ENCODE peak calls at places on chromosomes 2 and 18, in seven cellular contexts. L, K, S, Q, F, Y and G are unnamed samples.
A peak's percentile ranks its signal among the peaks of the same experiment; 100 is the strongest.

GRCh38 chr2:146295080-146295670 is 1549.7 kb upstream of the ACVR2A start:
- DNase-seq in L (no peak), K (no peak), S (no peak), Q (no peak), F (no peak), Y (no peak), G (peak; percentile 38)

GRCh38 chr2:6068441-6068935 is 376.3 kb downstream of the SOX11 start:
- DNase-seq in L (no peak), K (no peak), S (no peak), Q (no peak), F (no peak), Y (no peak), G (no peak)

GRCh38 chr2:238378230-238379095 is 48.3 kb upstream of the ASB1 start:
- DNase-seq in L (no peak), K (no peak), S (no peak), Q (no peak), F (no peak), Y (no peak), G (no peak)

GRCh38 chr18:57054891-57055290 is 92.0 kb upstream of the BOD1L2 start:
- DNase-seq in L (no peak), K (no peak), S (no peak), Q (no peak), F (no peak), Y (no peak), G (no peak)

GRCh38 chr2:62565309-62565908 is 59.4 kb upstream of the TMEM17 start:
- DNase-seq in L (no peak), K (no peak), S (no peak), Q (no peak), F (no peak), Y (no peak), G (no peak)

GRCh38 chr2:189014426-189015138 is 40.4 kb downstream of the COL3A1 start:
- DNase-seq in L (no peak), K (peak; percentile 65), S (no peak), Q (no peak), F (no peak), Y (peak; percentile 65), G (peak; percentile 51)

GRCh38 chr2:144504191-144504590 is 15.7 kb downstream of the ZEB2 start:
- DNase-seq in L (peak; percentile 71), K (no peak), S (no peak), Q (no peak), F (no peak), Y (no peak), G (no peak)

GRCh38 chr2:71935291-71935848 is 212.3 kb downstream of the CYP26B1 start:
- DNase-seq in L (no peak), K (peak; percentile 92), S (peak; percentile 75), Q (no peak), F (no peak), Y (peak; percentile 94), G (peak; percentile 8)

GRCh38 chr2:71612581-71613520 is 159.5 kb downstream of the DYSF start:
- DNase-seq in L (no peak), K (no peak), S (peak; percentile 47), Q (no peak), F (no peak), Y (no peak), G (no peak)

GRCh38 chr2:111028720-111029119 is 92.0 kb upstream of the BCL2L11 start:
- DNase-seq in L (no peak), K (peak; percentile 14), S (no peak), Q (no peak), F (peak; percentile 56), Y (no peak), G (no peak)

GRCh38 chr2:150735894-150736498 is 248.5 kb upstream of the RND3 start:
- DNase-seq in L (no peak), K (no peak), S (no peak), Q (no peak), F (no peak), Y (no peak), G (no peak)

GRCh38 chr2:120670771-120671480 is 64.7 kb upstream of the GLI2 start:
- DNase-seq in L (no peak), K (no peak), S (peak; percentile 53), Q (no peak), F (no peak), Y (no peak), G (no peak)

GRCh38 chr2:10954856-10955818 is 43.4 kb downstream of the KCNF1 start:
- DNase-seq in L (no peak), K (no peak), S (no peak), Q (no peak), F (no peak), Y (no peak), G (no peak)

GRCh38 chr2:133644850-133645249 is 76.6 kb upstream of the NCKAP5 start:
- DNase-seq in L (no peak), K (no peak), S (no peak), Q (no peak), F (no peak), Y (no peak), G (no peak)

GRCh38 chr2:235235977-235236767 is 257.7 kb upstream of the AGAP1 start:
- DNase-seq in L (no peak), K (peak; percentile 5), S (no peak), Q (no peak), F (no peak), Y (no peak), G (no peak)

GRCh38 chr18:54284967-54285785 is 15.9 kb downstream of the POLI start:
- DNase-seq in L (no peak), K (peak; percentile 72), S (no peak), Q (no peak), F (no peak), Y (peak; percentile 42), G (peak; percentile 72)

GRCh38 chr18:46716336-46716735 is 40.5 kb downstream of the ST8SIA5 start:
- DNase-seq in L (no peak), K (no peak), S (no peak), Q (no peak), F (no peak), Y (no peak), G (no peak)

GRCh38 chr18:13549879-13550231 is 176.5 kb downstream of the FAM210A start:
- DNase-seq in L (no peak), K (no peak), S (no peak), Q (no peak), F (no peak), Y (no peak), G (no peak)

GRCh38 chr18:13547347-13547746 is 179.0 kb downstream of the FAM210A start:
- DNase-seq in L (no peak), K (no peak), S (peak; percentile 41), Q (no peak), F (no peak), Y (no peak), G (no peak)

GRCh38 chr18:13548944-13549878 is 177.1 kb downstream of the FAM210A start:
- DNase-seq in L (no peak), K (no peak), S (peak; percentile 46), Q (no peak), F (no peak), Y (no peak), G (no peak)

GRCh38 chr18:13545955-13546354 is 180.4 kb downstream of the FAM210A start:
- DNase-seq in L (no peak), K (no peak), S (peak; percentile 41), Q (no peak), F (no peak), Y (no peak), G (no peak)

GRCh38 chr18:13548106-13548819 is 178.1 kb downstream of the FAM210A start:
- DNase-seq in L (no peak), K (no peak), S (peak; percentile 56), Q (no peak), F (no peak), Y (no peak), G (no peak)
- TF ChIP-seq CTCF in L (no peak), K (no peak), S (no peak), Q (no peak), F (no peak), Y (no peak), G (no peak)

DNA sequence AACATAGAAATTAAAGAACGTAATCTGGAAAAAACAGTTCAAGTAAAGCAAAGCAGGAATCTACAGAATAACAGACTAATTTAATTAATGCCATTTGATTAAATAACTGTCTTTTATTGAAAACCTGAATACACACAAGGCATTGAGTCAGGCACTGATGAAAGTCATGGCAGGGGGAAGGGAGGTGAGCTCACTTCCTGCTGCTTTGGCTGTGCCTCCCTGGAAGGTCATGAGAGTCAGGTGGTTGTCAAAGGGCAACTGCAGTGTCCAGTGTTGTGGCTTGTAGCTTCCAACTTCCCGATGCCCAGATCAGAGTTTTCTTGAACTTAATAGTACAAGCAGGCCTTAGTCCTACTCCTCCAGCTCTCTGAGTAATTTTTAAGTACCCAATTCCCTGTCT is 180.9 kb downstream of the PID1 start:
- DNase-seq in L (no peak), K (peak; percentile 70), S (no peak), Q (no peak), F (no peak), Y (no peak), G (no peak)
- H3K4me3 ChIP-seq in L (no peak overlapping the region), K (no peak overlapping the region), S (no peak overlapping the region), Q (no peak overlapping the region), F (no peak overlapping the region), Y (no peak overlapping the region), G (no peak overlapping the region)

GRCh38 chr18:26839609-26840008 is 25.9 kb downstream of the AQP4 start:
- DNase-seq in L (no peak), K (no peak), S (no peak), Q (no peak), F (no peak), Y (no peak), G (no peak)

GRCh38 chr18:26843760-26844159 is 21.7 kb downstream of the AQP4 start:
- DNase-seq in L (no peak), K (no peak), S (no peak), Q (no peak), F (no peak), Y (no peak), G (no peak)

DNA sequence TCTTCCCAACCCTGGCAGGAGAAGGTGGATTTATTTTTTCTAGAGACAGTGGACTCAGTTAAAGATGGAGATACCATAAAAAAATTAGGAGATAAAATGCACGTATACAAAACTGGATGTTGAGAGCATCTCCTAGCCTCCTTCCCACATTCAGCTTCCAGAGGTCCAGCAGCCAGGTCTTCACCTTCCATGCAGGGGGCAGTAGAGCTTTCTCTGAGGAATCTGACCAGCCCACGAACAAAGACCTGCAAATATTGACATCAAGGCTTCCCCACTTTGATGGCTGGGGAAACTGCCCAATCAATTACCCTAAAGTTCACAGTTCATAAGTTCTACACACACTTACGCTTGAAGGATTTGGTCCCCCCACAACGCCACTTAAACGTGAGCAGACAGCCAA is 24.5 kb downstream of the AQP4 start:
- DNase-seq in L (no peak), K (no peak), S (no peak), Q (no peak), F (no peak), Y (no peak), G (no peak)
- TF ChIP-seq CTCF in L (no peak), K (no peak), S (no peak), Q (no peak), F (no peak), Y (no peak), G (no peak)

DNA sequence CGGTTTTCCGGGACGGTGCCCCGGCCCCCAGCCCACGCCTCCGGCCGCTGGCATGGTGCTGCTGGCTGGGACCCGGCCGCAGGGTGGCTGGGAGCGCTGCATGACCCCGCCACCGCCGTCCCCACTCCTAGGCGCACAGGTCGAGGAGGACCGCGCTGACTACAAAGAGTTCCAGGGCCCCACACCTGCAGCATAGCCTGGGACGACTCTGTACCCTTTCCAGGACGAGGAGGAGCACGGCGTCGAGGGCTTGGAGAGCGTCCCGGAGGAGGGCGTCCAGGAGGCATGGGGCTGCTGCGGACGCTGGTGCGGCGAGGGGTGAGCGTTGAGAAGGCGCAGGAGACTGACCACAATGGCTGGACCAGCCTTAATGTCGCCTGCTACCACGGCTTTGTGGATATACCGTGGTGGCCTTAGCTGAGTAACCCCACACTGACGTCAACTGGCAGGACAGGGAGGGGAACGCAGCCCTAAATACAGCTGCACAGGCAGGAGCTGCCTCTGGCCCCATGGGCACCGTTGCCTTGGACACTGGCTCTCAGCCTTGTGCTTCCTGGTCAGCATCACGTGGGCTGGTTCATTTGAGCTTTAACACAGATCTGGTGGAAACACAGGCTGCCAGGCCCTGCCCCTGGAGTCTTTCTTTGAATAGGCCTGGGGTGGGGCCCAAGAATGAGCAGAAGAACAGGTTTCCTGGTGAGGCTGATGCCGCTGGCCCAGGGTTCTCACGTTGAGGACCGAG is 40.9 kb upstream of the TRIM43B start:
- DNase-seq in L (no peak), K (peak; percentile 7), S (no peak), Q (peak; percentile 4), F (no peak), Y (peak; percentile 18), G (no peak)
- H3K4me3 ChIP-seq in L (no peak overlapping the region), K (peak overlapping the region; percentile 64), S (peak overlapping the region; percentile 82), Q (peak overlapping the region; percentile 91), F (no peak overlapping the region), Y (no peak overlapping the region), G (no peak overlapping the region)